ENCODE peak calls at places on chromosomes 2 and 18, in nine cellular contexts. B is PC-9, Q is K562, Y is fibroblast of lung, Z is ovary, J is thoracic aorta, F is breast epithelium, A is heart right ventricle, T is esophagus squamous epithelium. V is an unnamed sample. For H3K4me1, the result is how much of the 10 kb centered on the place peaks cover.

GRCh38 chr2:4909486-4909885 is 782.7 kb upstream of the SOX11 start:
- DNase-seq in Z (no peak), Q (no peak), Y (no peak), J (no peak), A (no peak), T (no peak), F (no peak), B (no peak), V (no peak)

GRCh38 chr2:69386376-69386775 is 651 bp downstream of the GFPT1 start:
- DNase-seq in T (no peak), J (no peak), B (no peak), Z (no peak), Q (no peak), F (no peak), Y (no peak), A (no peak), V (no peak)

GRCh38 chr2:236121546-236121945 is 46.6 kb downstream of the GBX2 start:
- DNase-seq in B (no peak), F (no peak), Z (no peak), T (no peak), Y (no peak), A (no peak), J (no peak), Q (no peak), V (no peak)

GRCh38 chr2:227796044-227796780 is 17.4 kb upstream of the CCL20 start:
- DNase-seq in Z (no peak), Y (no peak), B (peak), A (no peak), F (no peak), J (no peak), Q (no peak), T (no peak), V (no peak)

GRCh38 chr18:37383036-37383788 is 182.4 kb downstream of the CELF4 start:
- DNase-seq in Y (no peak), A (no peak), Z (no peak), F (no peak), B (no peak), J (no peak), T (no peak), Q (no peak), V (no peak)

GRCh38 chr2:155944209-155944608 is 388.3 kb downstream of the NR4A2 start:
- DNase-seq in Q (no peak), A (no peak), J (no peak), F (no peak), B (no peak), Y (no peak), T (no peak), Z (no peak), V (no peak)

GRCh38 chr2:65367517-65367916 is 64.9 kb downstream of the SPRED2 start:
- DNase-seq in A (no peak), Q (peak), Y (peak), B (peak), J (no peak), F (no peak), Z (no peak), T (no peak), V (no peak)

GRCh38 chr18:27713727-27714080 is 463.2 kb downstream of the CDH2 start:
- DNase-seq in T (no peak), Q (no peak), Z (no peak), A (no peak), F (no peak), Y (peak), J (no peak), B (no peak), V (no peak)

GRCh38 chr18:47929681-47930085 is 776 bp downstream of the SMAD2 start:
- DNase-seq in T (no peak), Y (peak), F (no peak), A (no peak), Z (no peak), B (peak), J (no peak), Q (no peak), V (no peak)

GRCh38 chr2:131402320-131403049 is 38.5 kb upstream of the RAB6D start:
- DNase-seq in J (no peak), Z (no peak), Q (no peak), B (no peak), Y (no peak), T (no peak), A (no peak), F (no peak), V (no peak)

GRCh38 chr2:121118951-121119350 is 166.1 kb downstream of the TFCP2L1 start:
- DNase-seq in Q (no peak), Z (no peak), Y (no peak), F (no peak), B (no peak), J (no peak), T (no peak), A (no peak), V (no peak)

GRCh38 chr18:63336366-63337099 is 17.0 kb upstream of the BCL2 start:
- DNase-seq in A (no peak), T (no peak), Z (no peak), B (peak), J (no peak), Y (peak), F (no peak), Q (no peak), V (no peak)

GRCh38 chr2:109614715-109615636 is 812 bp downstream of the SOWAHC start:
- DNase-seq in B (no peak), J (no peak), Q (no peak), T (no peak), Z (peak), A (peak), F (no peak), Y (no peak), V (no peak)

GRCh38 chr2:97728091-97728596 is 14.8 kb downstream of the ZAP70 start:
- DNase-seq in T (no peak), Y (peak), Q (no peak), B (no peak), F (no peak), Z (no peak), J (no peak), A (peak), V (no peak)

GRCh38 chr2:151999058-151999457 is 99.8 kb downstream of the CACNB4 start:
- DNase-seq in Z (no peak), T (no peak), B (peak), Q (peak), J (no peak), Y (peak), F (no peak), A (peak), V (peak)

GRCh38 chr2:71683070-71683469 is 229.7 kb downstream of the DYSF start:
- DNase-seq in Q (no peak), B (no peak), A (no peak), F (peak), J (no peak), T (no peak), Z (no peak), Y (no peak), V (no peak)

GRCh38 chr18:63249781-63250180 is 69.8 kb downstream of the BCL2 start:
- DNase-seq in J (no peak), T (no peak), Q (no peak), Z (no peak), F (no peak), Y (peak), A (no peak), B (no peak), V (no peak)

GRCh38 chr2:86821842-86822241 is 31.1 kb upstream of the CD8A start:
- DNase-seq in T (no peak), Y (no peak), B (no peak), Q (no peak), J (no peak), A (no peak), F (no peak), Z (no peak), V (no peak)

DNA sequence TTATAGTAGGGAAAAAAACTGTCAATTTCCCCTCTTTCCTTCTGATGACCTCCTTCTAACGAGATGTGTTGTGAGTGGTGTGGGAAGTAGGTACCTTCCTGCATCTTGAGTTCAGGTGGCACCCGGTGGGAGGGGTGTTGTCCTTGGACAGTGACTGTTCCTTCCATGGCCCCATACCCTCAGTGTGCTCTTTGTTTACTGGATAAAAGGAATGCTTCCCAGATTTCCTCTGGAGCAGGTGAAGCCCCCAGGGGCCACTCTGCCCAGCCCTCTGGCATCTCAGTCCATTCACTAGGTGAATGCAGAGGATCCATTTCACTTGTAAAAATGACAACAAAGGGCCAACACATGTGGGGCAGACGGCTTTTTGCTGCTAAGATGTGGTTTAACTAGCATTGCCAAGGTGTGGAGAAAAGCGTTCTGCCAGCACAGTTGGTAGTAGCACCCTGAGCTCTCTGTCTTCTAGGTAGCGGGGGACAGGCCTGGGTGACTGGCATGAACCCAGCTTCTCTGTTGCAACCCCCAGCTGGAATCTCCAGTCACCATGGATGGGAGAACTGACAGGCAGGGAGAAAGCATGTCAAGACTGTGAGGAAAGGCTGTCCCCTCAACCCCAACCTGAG is 6.9 kb downstream of the GDF7 start:
- DNase-seq in Z (no peak), F (no peak), Y (no peak), T (no peak), B (no peak), A (no peak), J (no peak), Q (no peak), V (no peak)
- H3K27ac ChIP-seq in Z (no peak), F (no peak), Y (no peak), T (no peak), B (no peak), A (no peak), J (peak), Q (no peak), V (no peak)

DNA sequence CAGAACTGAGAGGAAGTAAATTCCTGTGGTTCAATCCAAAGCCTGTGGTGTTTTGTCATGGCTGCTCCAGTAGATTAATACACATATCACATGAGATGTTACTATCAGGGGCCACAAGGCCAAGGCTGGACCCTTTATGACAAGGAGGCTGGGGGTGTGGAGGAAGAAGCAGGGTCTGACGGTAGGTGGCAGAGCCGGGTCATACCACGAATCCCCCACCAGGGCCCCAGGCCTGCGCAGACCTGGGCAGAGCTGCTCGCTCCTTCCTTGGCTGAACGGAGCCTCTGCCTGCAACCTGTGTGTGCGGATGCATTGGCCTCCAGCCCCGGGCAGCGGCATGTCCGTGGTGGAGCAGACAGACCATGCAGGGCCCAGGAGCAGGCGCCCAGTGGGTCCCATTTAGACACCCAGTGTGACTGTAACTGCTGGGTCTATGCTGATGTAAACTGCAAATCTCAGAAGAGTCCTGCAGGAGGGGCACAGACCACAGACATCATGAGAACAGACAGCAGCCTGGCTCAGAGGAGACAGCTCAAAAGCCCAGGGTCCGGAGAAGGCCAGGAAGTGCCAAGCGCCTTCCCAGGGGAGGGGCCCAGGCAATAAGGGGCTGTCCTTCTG is 155.2 kb downstream of the PXDN start:
- DNase-seq in Y (no peak), A (no peak), Z (no peak), T (no peak), J (no peak), F (no peak), Q (no peak), B (no peak), V (no peak)
- TF ChIP-seq CTCF in Y (peak), A (no peak), Z (no peak), T (no peak), J (no peak), F (no peak), Q (no peak), B (no peak), V (no peak)

GRCh38 chr2:39311469-39311868 is 67.7 kb upstream of the CDKL4 start:
- DNase-seq in B (no peak), F (no peak), Y (no peak), A (no peak), J (no peak), Q (no peak), T (no peak), Z (no peak), V (no peak)
- H3K4me1 ChIP-seq in B (under half), F (under half), Y (under half), A (under half), J (under half), Q (under half), T (under half), Z (under half), V (under half)

GRCh38 chr2:190996947-190997346 is 17.0 kb downstream of the STAT1 start:
- DNase-seq in A (no peak), Q (no peak), J (no peak), T (no peak), Z (no peak), F (no peak), B (no peak), Y (no peak), V (no peak)
- H3K27ac ChIP-seq in A (no peak), Q (no peak), J (no peak), T (no peak), Z (no peak), F (no peak), B (no peak), Y (no peak), V (no peak)

DNA sequence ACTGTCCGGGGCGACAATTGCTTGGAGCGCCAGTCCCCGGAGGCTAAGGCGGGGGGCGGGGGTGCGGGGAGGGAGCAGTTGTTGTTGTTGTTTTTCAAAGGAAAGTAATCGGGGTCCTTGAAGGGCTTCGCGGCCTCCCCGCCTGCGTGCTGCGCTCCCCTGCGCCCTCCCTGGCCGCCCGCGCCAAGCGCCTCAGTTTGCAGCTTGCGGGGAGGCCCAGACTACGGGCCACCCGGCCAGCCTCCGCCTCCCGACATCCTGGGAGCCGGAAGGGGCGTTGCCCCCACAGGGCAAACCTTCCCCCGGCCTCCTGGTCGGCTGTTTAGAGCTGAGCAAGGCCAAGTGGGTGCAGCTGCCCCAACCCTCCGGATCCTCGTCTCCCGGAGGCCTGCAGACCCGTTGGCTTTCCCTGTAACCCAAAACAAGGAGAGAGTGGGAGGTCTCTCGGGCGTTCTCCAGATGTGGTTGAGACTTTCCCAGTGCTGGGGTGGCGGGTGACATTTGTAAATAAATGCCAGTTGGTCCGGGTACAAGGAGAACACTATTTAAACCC is 3.7 kb upstream of the SIX3 start:
- DNase-seq in T (no peak), J (no peak), Q (no peak), F (peak), A (no peak), Z (no peak), B (peak), Y (no peak), V (no peak)
- TF ChIP-seq CTCF in T (no peak), J (no peak), Q (no peak), F (no peak), A (no peak), Z (no peak), B (no peak), Y (no peak), V (no peak)

GRCh38 chr2:231670892-231671616 is 37.3 kb upstream of the PTMA start:
- DNase-seq in B (no peak), A (no peak), F (no peak), Z (no peak), Y (no peak), T (no peak), Q (peak), J (no peak), V (no peak)
- H3K4me1 ChIP-seq in B (half or more), A (under half), F (under half), Z (under half), Y (under half), T (under half), Q (half or more), J (under half), V (half or more)

GRCh38 chr2:167771628-167772027 is 475.8 kb downstream of the STK39 start:
- DNase-seq in B (no peak), T (no peak), Y (no peak), Z (no peak), J (no peak), F (no peak), Q (no peak), A (no peak), V (no peak)

GRCh38 chr2:167776359-167776758 is 471.0 kb downstream of the STK39 start:
- DNase-seq in Z (no peak), A (no peak), F (no peak), Q (no peak), B (no peak), Y (no peak), J (no peak), T (no peak), V (no peak)
- H3K27ac ChIP-seq in Z (no peak), A (no peak), F (no peak), Q (no peak), B (no peak), Y (no peak), J (no peak), T (no peak), V (no peak)

DNA sequence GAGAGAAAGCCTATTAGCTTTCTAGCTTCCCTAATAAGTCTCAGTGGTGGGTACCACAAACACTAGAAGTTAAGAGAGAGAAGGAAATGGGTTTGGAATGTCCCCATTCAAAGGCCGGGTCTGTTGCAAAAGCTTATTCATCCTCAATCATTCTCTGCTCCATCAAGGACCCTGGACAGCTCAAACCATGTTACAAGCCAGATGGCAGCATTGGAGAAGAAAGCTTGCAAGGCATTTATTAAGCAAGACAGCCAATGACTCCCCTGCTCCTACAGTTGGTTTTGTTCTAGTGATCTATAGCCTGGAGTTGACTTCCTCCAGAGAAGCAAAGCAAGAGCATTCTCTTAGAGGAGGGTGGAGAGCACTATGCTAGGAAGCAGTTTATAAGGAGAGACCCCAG is 86.9 kb upstream of the LMAN1 start:
- DNase-seq in A (no peak), F (no peak), Z (no peak), B (no peak), Y (peak), Q (no peak), J (no peak), T (no peak), V (no peak)
- TF ChIP-seq CTCF in A (no peak), F (no peak), Z (no peak), B (no peak), Y (no peak), Q (no peak), J (no peak), T (no peak), V (no peak)

GRCh38 chr2:67833632-67834031 is 229.2 kb downstream of the C1D start:
- DNase-seq in J (no peak), A (no peak), B (no peak), Z (no peak), T (no peak), Q (no peak), Y (no peak), F (no peak), V (no peak)
- H3K4me1 ChIP-seq in J (under half), A (under half), B (under half), Z (under half), T (under half), Q (under half), Y (under half), F (under half), V (under half)

V was measured in right atrium auricular region.